ENCODE peak calls at places on chromosomes 4 and X, in four cellular contexts. O, M, N and F are unnamed samples.

GRCh38 chrX:55593756-55594257 is 29.4 kb upstream of the FOXR2 start:
- DNase-seq in O (no peak), M (no peak), N (no peak), F (no peak)

GRCh38 chr4:44848466-44848865 is 122.1 kb upstream of the GNPDA2 start:
- DNase-seq in O (no peak), M (no peak), N (no peak), F (no peak)

GRCh38 chrX:76454456-76454927 is 27.0 kb downstream of the MAGEE1 start:
- DNase-seq in O (no peak), M (no peak), N (peak), F (no peak)

GRCh38 chr4:1086011-1086410 is 27.4 kb downstream of the RNF212 start:
- DNase-seq in O (no peak), M (no peak), N (no peak), F (no peak)

GRCh38 chrX:100874240-100874798 is at the start of gene NOX1:
- DNase-seq in O (no peak), M (no peak), N (no peak), F (no peak)

GRCh38 chr4:41146196-41146595 is 68.1 kb downstream of the APBB2 start:
- DNase-seq in O (no peak), M (no peak), N (no peak), F (no peak)

GRCh38 chr4:75708218-75708691 is 16.1 kb upstream of the USO1 start:
- DNase-seq in O (no peak), M (no peak), N (no peak), F (no peak)

GRCh38 chrX:84339507-84340364 is 151.7 kb upstream of the RPS6KA6 start:
- DNase-seq in O (no peak), M (no peak), N (peak), F (no peak)

GRCh38 chr4:77232653-77233052 is 75.6 kb downstream of the CCNG2 start:
- DNase-seq in O (no peak), M (no peak), N (no peak), F (no peak)

GRCh38 chr4:67371563-67371962 is 173.7 kb downstream of the CENPC start:
- DNase-seq in O (no peak), M (no peak), N (no peak), F (no peak)

GRCh38 chr4:139647952-139648351 is 17.7 kb upstream of the MGST2 start:
- DNase-seq in O (no peak), M (no peak), N (no peak), F (no peak)

GRCh38 chrX:53686151-53686885 is at the start of gene HUWE1:
- DNase-seq in O (peak), M (peak), N (peak), F (peak)

GRCh38 chr4:158065603-158066002 is 107.2 kb downstream of the GASK1B start:
- DNase-seq in O (no peak), M (no peak), N (peak), F (no peak)

GRCh38 chr4:122577808-122578781 is 42.8 kb downstream of the IL21 start:
- DNase-seq in O (no peak), M (peak), N (peak), F (peak)

GRCh38 chrX:49838374-49838773 is 9.3 kb downstream of the PAGE4 start:
- DNase-seq in O (no peak), M (peak), N (peak), F (no peak)

GRCh38 chrX:24789047-24789446 is 95.3 kb downstream of the POLA1 start:
- DNase-seq in O (no peak), M (no peak), N (no peak), F (no peak)

GRCh38 chrX:52082578-52082977 is 13.6 kb upstream of the MAGED4B start:
- DNase-seq in O (no peak), M (no peak), N (no peak), F (no peak)

GRCh38 chr4:140884431-140885058 is 128.4 kb upstream of the TBC1D9 start:
- DNase-seq in O (peak), M (peak), N (peak), F (no peak)

GRCh38 chrX:49291615-49292337 is 11.7 kb upstream of the GAGE10 start:
- DNase-seq in O (no peak), M (peak), N (peak), F (peak)

GRCh38 chrX:38560776-38561125 is 591 bp upstream of the TSPAN7 start:
- DNase-seq in O (no peak), M (no peak), N (peak), F (no peak)

GRCh38 chrX:38563006-38563405 is 1.7 kb downstream of the TSPAN7 start:
- DNase-seq in O (no peak), M (no peak), N (no peak), F (no peak)

GRCh38 chrX:38561951-38562719 is 793 bp downstream of the TSPAN7 start:
- DNase-seq in O (peak), M (no peak), N (no peak), F (peak)

GRCh38 chrX:38558681-38559080 is 2.7 kb upstream of the TSPAN7 start:
- DNase-seq in O (no peak), M (no peak), N (no peak), F (no peak)

GRCh38 chrX:38561126-38561868 is at the start of gene TSPAN7:
- DNase-seq in O (peak), M (peak), N (peak), F (peak)
- TF ChIP-seq POLR2AphosphoS5 in O (no peak), M (peak), N (no peak), F (peak)

GRCh38 chr4:26320453-26321325 is at the start of gene RBPJ:
- DNase-seq in O (peak), M (peak), N (peak), F (peak)

GRCh38 chr4:26321326-26322276 is 787 bp downstream of the RBPJ start:
- DNase-seq in O (peak), M (no peak), N (peak), F (peak)

GRCh38 chr4:26317766-26318165 is 3.0 kb upstream of the RBPJ start:
- DNase-seq in O (no peak), M (no peak), N (no peak), F (no peak)

GRCh38 chr4:26320159-26320452 is 708 bp upstream of the RBPJ start:
- DNase-seq in O (no peak), M (no peak), N (no peak), F (no peak)

GRCh38 chr4:26319467-26320158 is 1.2 kb upstream of the RBPJ start:
- DNase-seq in O (peak), M (peak), N (peak), F (peak)
- TF ChIP-seq POLR2AphosphoS5 in O (peak), M (peak), N (peak), F (peak)

GRCh38 chr4:164930647-164931046 is 46.8 kb downstream of the TRIM61 start:
- DNase-seq in O (no peak), M (no peak), N (no peak), F (no peak)

GRCh38 chr4:164926301-164926700 is 49.3 kb downstream of the APELA start:
- DNase-seq in O (no peak), M (no peak), N (no peak), F (peak)

GRCh38 chr4:164935363-164935762 is 42.1 kb downstream of the TRIM61 start:
- DNase-seq in O (no peak), M (no peak), N (no peak), F (no peak)

GRCh38 chr4:164933244-164933643 is 44.2 kb downstream of the TRIM61 start:
- DNase-seq in O (no peak), M (no peak), N (no peak), F (no peak)

DNA sequence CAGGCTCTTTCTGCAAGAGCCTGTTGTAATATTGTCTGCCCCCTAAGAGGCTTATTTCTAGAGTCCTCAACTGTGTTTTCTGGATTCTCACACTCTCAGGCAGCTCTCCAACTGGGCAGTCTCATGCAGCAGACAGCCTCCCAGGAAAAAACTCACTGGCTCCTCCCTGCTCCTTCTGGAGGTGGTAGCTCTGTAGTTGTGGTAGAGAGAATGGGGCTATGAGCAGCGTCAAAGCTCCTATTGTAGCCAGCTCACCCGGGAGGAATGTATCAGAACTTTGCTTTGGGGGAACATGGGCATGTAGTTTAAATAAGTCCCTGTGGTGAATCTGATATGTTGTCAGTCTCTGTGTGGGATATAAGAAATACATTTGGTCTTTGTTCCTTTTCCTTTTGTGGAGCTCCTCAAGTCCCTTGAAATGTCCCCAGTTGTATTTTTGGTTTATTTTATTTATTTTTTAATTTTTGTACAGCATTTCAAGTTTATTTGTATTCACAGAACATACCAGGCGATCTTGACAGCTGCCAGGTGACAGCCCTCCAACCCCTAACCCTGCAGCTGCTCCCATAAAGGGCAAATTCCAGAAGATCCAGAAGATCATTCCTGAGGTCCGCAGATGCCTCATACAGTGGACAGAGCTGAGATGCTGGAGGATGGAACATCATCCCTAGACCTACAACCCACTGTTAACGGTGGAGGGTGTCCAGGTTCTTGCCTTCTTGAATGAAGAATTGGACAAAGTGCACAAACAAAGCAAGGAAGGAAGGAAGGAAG is 45.7 kb downstream of the TRIM61 start:
- DNase-seq in O (no peak), M (no peak), N (no peak), F (no peak)
- TF ChIP-seq POLR2AphosphoS5 in O (no peak), M (no peak), N (no peak), F (no peak)

GRCh38 chr4:184826315-184827266 is 823 bp upstream of the ACSL1 start:
- DNase-seq in O (peak), M (peak), N (peak), F (no peak)
- TF ChIP-seq POLR2AphosphoS5 in O (no peak), M (no peak), N (no peak), F (no peak)

DNA sequence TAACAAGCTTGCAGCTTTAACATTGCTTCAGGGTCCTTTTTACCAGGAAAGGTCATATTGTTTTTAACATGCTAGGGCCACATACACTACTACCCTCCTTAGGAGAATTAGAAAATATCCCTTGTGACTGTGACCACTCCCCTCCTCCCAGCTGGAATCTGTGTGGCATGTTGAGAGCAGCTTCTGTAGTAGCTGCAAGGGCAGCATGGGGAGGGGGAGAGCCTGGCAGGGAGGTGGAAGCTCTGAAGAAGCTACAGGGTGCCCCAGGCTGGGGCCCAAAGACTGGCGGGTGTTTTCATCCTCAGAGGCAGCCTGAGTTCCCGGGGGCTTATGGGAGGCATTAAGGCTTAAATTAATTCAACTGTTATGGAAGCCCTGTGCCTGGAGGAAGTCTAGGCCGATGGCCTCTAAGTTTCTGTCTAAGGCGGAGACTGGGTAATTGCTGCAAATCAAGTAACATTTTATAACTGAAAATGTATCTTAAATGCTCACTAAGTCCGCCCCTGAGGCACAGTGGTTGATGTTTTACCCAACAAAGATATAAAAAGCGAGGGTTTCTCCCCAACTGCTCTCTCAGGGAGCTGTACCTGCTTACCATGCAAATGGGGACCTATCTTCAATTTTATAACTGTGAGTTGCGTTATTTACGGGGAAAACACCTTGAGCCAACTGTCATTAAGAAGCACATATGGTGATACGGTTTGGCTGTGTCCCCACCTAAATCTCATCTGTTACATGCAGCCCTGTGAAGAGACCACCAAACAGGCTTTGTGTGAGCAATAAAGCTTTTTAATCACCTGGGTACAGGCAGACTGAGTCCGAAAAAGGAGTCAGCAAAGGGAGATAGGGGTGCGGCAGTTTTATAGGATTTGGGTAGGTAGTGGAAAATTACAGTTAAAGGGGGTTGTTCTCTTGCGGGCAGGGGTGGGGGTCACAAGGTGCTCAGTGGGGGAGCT is 37.4 kb upstream of the STS start:
- DNase-seq in O (no peak), M (no peak), N (no peak), F (no peak)
- TF ChIP-seq POLR2AphosphoS5 in O (no peak), M (no peak), N (no peak), F (no peak)